ENCODE peak calls at places on chromosomes 4 and X, in six cellular contexts. One of them, this sample, is unnamed.

GRCh38 chr4:144788469-144788868 is 142.5 kb downstream of the HHIP start:
- DNase-seq in foreskin keratinocyte: no peak
- DNase-seq in T-helper 2 cell: no peak
- DNase-seq in T follicular helper cell: no peak
- DNase-seq in M059J: no peak
- DNase-seq in activated CD4-positive, alpha-beta T cell treated with anti-CD3 and anti-CD28 coated beads for 1 hour: no peak
- DNase-seq in this sample: no peak

GRCh38 chrX:20066968-20067708 is 49.6 kb downstream of the MAP7D2 start:
- DNase-seq in foreskin keratinocyte: peak
- DNase-seq in T-helper 2 cell: no peak
- DNase-seq in T follicular helper cell: peak
- DNase-seq in M059J: peak
- DNase-seq in activated CD4-positive, alpha-beta T cell treated with anti-CD3 and anti-CD28 coated beads for 1 hour: no peak
- DNase-seq in this sample: no peak

GRCh38 chr4:137755033-137755471 is 222.8 kb upstream of the PCDH18 start:
- DNase-seq in foreskin keratinocyte: peak
- DNase-seq in T-helper 2 cell: no peak
- DNase-seq in T follicular helper cell: no peak
- DNase-seq in M059J: peak
- DNase-seq in activated CD4-positive, alpha-beta T cell treated with anti-CD3 and anti-CD28 coated beads for 1 hour: no peak
- DNase-seq in this sample: no peak

GRCh38 chrX:22124098-22124497 is 92.0 kb downstream of the PHEX start:
- DNase-seq in foreskin keratinocyte: peak
- DNase-seq in T-helper 2 cell: no peak
- DNase-seq in T follicular helper cell: no peak
- DNase-seq in M059J: no peak
- DNase-seq in activated CD4-positive, alpha-beta T cell treated with anti-CD3 and anti-CD28 coated beads for 1 hour: no peak
- DNase-seq in this sample: no peak

GRCh38 chr4:100428051-100428450 is 89.8 kb downstream of the EMCN start:
- DNase-seq in foreskin keratinocyte: peak
- DNase-seq in T-helper 2 cell: no peak
- DNase-seq in T follicular helper cell: no peak
- DNase-seq in M059J: peak
- DNase-seq in activated CD4-positive, alpha-beta T cell treated with anti-CD3 and anti-CD28 coated beads for 1 hour: no peak
- DNase-seq in this sample: no peak

GRCh38 chrX:3811331-3812311 is 98.2 kb upstream of the PRKX start:
- DNase-seq in foreskin keratinocyte: no peak
- DNase-seq in T-helper 2 cell: peak
- DNase-seq in T follicular helper cell: peak
- DNase-seq in M059J: peak
- DNase-seq in activated CD4-positive, alpha-beta T cell treated with anti-CD3 and anti-CD28 coated beads for 1 hour: peak
- DNase-seq in this sample: no peak

GRCh38 chrX:101287402-101287801 is 3.7 kb downstream of the TAF7L start:
- DNase-seq in foreskin keratinocyte: peak
- DNase-seq in T-helper 2 cell: no peak
- DNase-seq in T follicular helper cell: no peak
- DNase-seq in M059J: peak
- DNase-seq in activated CD4-positive, alpha-beta T cell treated with anti-CD3 and anti-CD28 coated beads for 1 hour: no peak
- DNase-seq in this sample: no peak

GRCh38 chrX:154457491-154458115 is 478 bp upstream of the PLXNA3 start:
- DNase-seq in foreskin keratinocyte: peak
- DNase-seq in T-helper 2 cell: peak
- DNase-seq in T follicular helper cell: peak
- DNase-seq in M059J: peak
- DNase-seq in activated CD4-positive, alpha-beta T cell treated with anti-CD3 and anti-CD28 coated beads for 1 hour: no peak
- DNase-seq in this sample: no peak

GRCh38 chr4:55175779-55176231 is 50.4 kb upstream of the KDR start:
- DNase-seq in foreskin keratinocyte: peak
- DNase-seq in T-helper 2 cell: no peak
- DNase-seq in T follicular helper cell: no peak
- DNase-seq in M059J: peak
- DNase-seq in activated CD4-positive, alpha-beta T cell treated with anti-CD3 and anti-CD28 coated beads for 1 hour: no peak
- DNase-seq in this sample: no peak

GRCh38 chrX:70253377-70254062 is 6.5 kb downstream of the P2RY4 start:
- DNase-seq in foreskin keratinocyte: peak
- DNase-seq in T-helper 2 cell: no peak
- DNase-seq in T follicular helper cell: no peak
- DNase-seq in M059J: peak
- DNase-seq in activated CD4-positive, alpha-beta T cell treated with anti-CD3 and anti-CD28 coated beads for 1 hour: no peak
- DNase-seq in this sample: no peak

GRCh38 chrX:50691820-50692219 is 122.2 kb downstream of the SHROOM4 start:
- DNase-seq in foreskin keratinocyte: peak
- DNase-seq in T-helper 2 cell: no peak
- DNase-seq in T follicular helper cell: no peak
- DNase-seq in M059J: peak
- DNase-seq in activated CD4-positive, alpha-beta T cell treated with anti-CD3 and anti-CD28 coated beads for 1 hour: no peak
- DNase-seq in this sample: no peak

GRCh38 chrX:24465524-24465850 is 401 bp downstream of the PDK3 start:
- DNase-seq in foreskin keratinocyte: no peak
- DNase-seq in T-helper 2 cell: peak
- DNase-seq in T follicular helper cell: no peak
- DNase-seq in M059J: no peak
- DNase-seq in activated CD4-positive, alpha-beta T cell treated with anti-CD3 and anti-CD28 coated beads for 1 hour: no peak
- DNase-seq in this sample: no peak

GRCh38 chr4:37767546-37767945 is 58.9 kb upstream of the PGM2 start:
- DNase-seq in foreskin keratinocyte: peak
- DNase-seq in T-helper 2 cell: no peak
- DNase-seq in T follicular helper cell: no peak
- DNase-seq in M059J: peak
- DNase-seq in activated CD4-positive, alpha-beta T cell treated with anti-CD3 and anti-CD28 coated beads for 1 hour: no peak
- DNase-seq in this sample: no peak

GRCh38 chrX:40420899-40421729 is 159.7 kb upstream of the ATP6AP2 start:
- DNase-seq in foreskin keratinocyte: no peak
- DNase-seq in T-helper 2 cell: no peak
- DNase-seq in T follicular helper cell: no peak
- DNase-seq in M059J: peak
- DNase-seq in activated CD4-positive, alpha-beta T cell treated with anti-CD3 and anti-CD28 coated beads for 1 hour: no peak
- DNase-seq in this sample: no peak

GRCh38 chr4:4922441-4922840 is 63.0 kb downstream of the MSX1 start:
- DNase-seq in foreskin keratinocyte: no peak
- DNase-seq in T-helper 2 cell: no peak
- DNase-seq in T follicular helper cell: no peak
- DNase-seq in M059J: no peak
- DNase-seq in activated CD4-positive, alpha-beta T cell treated with anti-CD3 and anti-CD28 coated beads for 1 hour: no peak
- DNase-seq in this sample: no peak

GRCh38 chr4:158721680-158722079 is 1.5 kb downstream of the PPID start:
- DNase-seq in foreskin keratinocyte: no peak
- DNase-seq in T-helper 2 cell: no peak
- DNase-seq in T follicular helper cell: no peak
- DNase-seq in M059J: no peak
- DNase-seq in activated CD4-positive, alpha-beta T cell treated with anti-CD3 and anti-CD28 coated beads for 1 hour: no peak
- DNase-seq in this sample: no peak

GRCh38 chr4:121380448-121381147 is at the start of gene QRFPR:
- DNase-seq in foreskin keratinocyte: no peak
- DNase-seq in T-helper 2 cell: no peak
- DNase-seq in T follicular helper cell: no peak
- DNase-seq in M059J: no peak
- DNase-seq in activated CD4-positive, alpha-beta T cell treated with anti-CD3 and anti-CD28 coated beads for 1 hour: no peak
- DNase-seq in this sample: no peak

GRCh38 chrX:123756320-123756719 is 23.5 kb upstream of the THOC2 start:
- DNase-seq in foreskin keratinocyte: no peak
- DNase-seq in T-helper 2 cell: no peak
- DNase-seq in T follicular helper cell: no peak
- DNase-seq in M059J: peak
- DNase-seq in activated CD4-positive, alpha-beta T cell treated with anti-CD3 and anti-CD28 coated beads for 1 hour: no peak
- DNase-seq in this sample: no peak

GRCh38 chrX:153903238-153903980 is 1.1 kb upstream of the AVPR2 start:
- DNase-seq in foreskin keratinocyte: no peak
- DNase-seq in T-helper 2 cell: no peak
- DNase-seq in T follicular helper cell: no peak
- DNase-seq in M059J: no peak
- DNase-seq in activated CD4-positive, alpha-beta T cell treated with anti-CD3 and anti-CD28 coated beads for 1 hour: no peak
- DNase-seq in this sample: no peak

This sample was measured in brain pericyte.